ENCODE peak calls at places on chromosomes 12 and 14, in five cellular contexts. M, S, D, Y and I are unnamed samples. For H3K27me3 and H3K36me3, the result is how much of the 10 kb centered on the place peaks cover.

GRCh38 chr12:2312156-2312555 is 259.4 kb downstream of the CACNA1C start:
- DNase-seq in S (no peak), M (no peak), Y (no peak), D (no peak), I (no peak)

GRCh38 chr12:6229823-6230222 is 29.6 kb downstream of the CD9 start:
- DNase-seq in Y (no peak), M (peak), D (peak), S (peak), I (peak)

GRCh38 chr14:94680498-94681288 is 68.5 kb downstream of the SERPINA3 start:
- DNase-seq in M (no peak), D (no peak), Y (no peak), S (no peak), I (no peak)

GRCh38 chr12:116718578-116719454 is 19.1 kb downstream of the SPRING1 start:
- DNase-seq in D (no peak), Y (no peak), M (no peak), S (no peak), I (peak)

GRCh38 chr12:115504241-115504941 is 773.1 kb downstream of the MED13L start:
- DNase-seq in M (no peak), D (no peak), Y (no peak), S (no peak), I (no peak)

GRCh38 chr14:90532826-90533525 is 136.1 kb downstream of the CALM1 start:
- DNase-seq in Y (no peak), S (no peak), D (peak), M (no peak), I (no peak)

GRCh38 chr14:52473557-52473956 is 78.7 kb downstream of the TXNDC16 start:
- DNase-seq in S (no peak), M (no peak), Y (no peak), D (no peak), I (peak)

GRCh38 chr14:73283592-73284379 is 46.5 kb downstream of the PAPLN start:
- DNase-seq in S (no peak), M (no peak), D (no peak), Y (no peak), I (peak)

GRCh38 chr12:11648514-11649412 is 711 bp upstream of the ETV6 start:
- DNase-seq in M (peak), D (peak), Y (no peak), S (peak), I (peak)

GRCh38 chr12:68636268-68636667 is 25.6 kb downstream of the RAP1B start:
- DNase-seq in Y (no peak), M (no peak), S (no peak), D (no peak), I (peak)

GRCh38 chr12:108580531-108580930 is 17.4 kb downstream of the TMEM119 start:
- DNase-seq in M (no peak), D (no peak), Y (no peak), S (peak), I (no peak)

GRCh38 chr12:115108129-115109100 is 424.4 kb upstream of the TBX3 start:
- DNase-seq in M (no peak), D (no peak), Y (no peak), S (no peak), I (no peak)

GRCh38 chr14:53850714-53851296 is 105.8 kb downstream of the BMP4 start:
- DNase-seq in M (no peak), S (no peak), Y (no peak), D (no peak), I (peak)

GRCh38 chr12:65335021-65335714 is 56.7 kb downstream of the MSRB3 start:
- DNase-seq in Y (no peak), S (peak), M (no peak), D (no peak), I (peak)

GRCh38 chr12:104571328-104571727 is 114.6 kb downstream of the CHST11 start:
- DNase-seq in Y (no peak), M (no peak), D (no peak), S (no peak), I (peak)

GRCh38 chr12:68479261-68479581 is 131.5 kb upstream of the RAP1B start:
- DNase-seq in Y (no peak), M (no peak), S (no peak), D (no peak), I (no peak)

GRCh38 chr12:82673698-82674097 is 13.0 kb upstream of the TMTC2 start:
- DNase-seq in S (no peak), M (no peak), D (no peak), Y (no peak), I (no peak)

GRCh38 chr14:89473979-89474378 is 56.9 kb upstream of the FOXN3 start:
- DNase-seq in D (no peak), Y (no peak), S (no peak), M (no peak), I (peak)

GRCh38 chr12:72642726-72643125 is 370.6 kb downstream of the TRHDE start:
- DNase-seq in M (no peak), S (no peak), D (no peak), Y (no peak), I (no peak)

GRCh38 chr12:108338915-108339657 is at the start of gene CMKLR1:
- DNase-seq in Y (no peak), D (peak), M (no peak), S (peak), I (no peak)

GRCh38 chr14:76497550-76498484 is 121.9 kb downstream of the ESRRB start:
- DNase-seq in S (no peak), Y (no peak), D (no peak), M (no peak), I (no peak)

GRCh38 chr12:50764861-50765324 is 992 bp downstream of the ATF1 start:
- DNase-seq in M (no peak), Y (peak), D (no peak), S (peak), I (peak)

GRCh38 chr12:130713581-130713991 is 2.5 kb downstream of the RIMBP2 start:
- DNase-seq in S (no peak), D (no peak), Y (no peak), M (no peak), I (no peak)

GRCh38 chr12:40271981-40272664 is 47.3 kb downstream of the LRRK2 start:
- DNase-seq in S (no peak), D (no peak), Y (no peak), M (no peak), I (no peak)

GRCh38 chr12:48061943-48062719 is 43.7 kb downstream of the SENP1 start:
- DNase-seq in Y (no peak), D (no peak), M (no peak), S (no peak), I (peak)

GRCh38 chr14:73241481-73242165 is 4.3 kb downstream of the PAPLN start:
- DNase-seq in D (no peak), S (no peak), Y (no peak), M (no peak), I (peak)

GRCh38 chr14:22296088-22296487 is 292.9 kb downstream of the DAD1 start:
- DNase-seq in M (no peak), Y (no peak), D (no peak), S (no peak), I (no peak)

GRCh38 chr12:108854055-108854452 is 3.3 kb downstream of the SSH1 start:
- DNase-seq in D (no peak), Y (no peak), S (peak), M (no peak), I (peak)

GRCh38 chr14:104094709-104095425 is 9.4 kb downstream of the ASPG start:
- DNase-seq in D (peak), Y (peak), S (peak), M (peak), I (peak)

GRCh38 chr12:31204995-31205582 is 120.9 kb downstream of the SINHCAF start:
- DNase-seq in Y (no peak), D (no peak), M (no peak), S (no peak), I (peak)

GRCh38 chr12:55940065-55940732 is 9.2 kb downstream of the DGKA start:
- DNase-seq in Y (peak), D (peak), M (peak), S (peak), I (peak)

GRCh38 chr12:116592116-116592637 is 33.0 kb downstream of the MAP1LC3B2 start:
- DNase-seq in Y (no peak), M (peak), S (no peak), D (peak), I (no peak)

GRCh38 chr12:4849024-4849594 is 60.6 kb upstream of the KCNA1 start:
- DNase-seq in S (no peak), Y (no peak), D (no peak), M (no peak), I (peak)

GRCh38 chr12:22333186-22333745 is 1.2 kb downstream of the ST8SIA1 start:
- DNase-seq in D (no peak), S (no peak), M (no peak), Y (no peak), I (no peak)

GRCh38 chr12:22101749-22102243 is 55.8 kb downstream of the CMAS start:
- DNase-seq in M (peak), D (no peak), S (peak), Y (no peak), I (peak)

GRCh38 chr14:98688446-98688845 is 583.6 kb downstream of the BCL11B start:
- DNase-seq in M (no peak), D (no peak), S (no peak), Y (no peak), I (no peak)

GRCh38 chr14:31950760-31951637 is 126.1 kb upstream of the ARHGAP5 start:
- DNase-seq in M (no peak), Y (no peak), S (peak), D (no peak), I (peak)

GRCh38 chr12:57620245-57620935 is 9.2 kb downstream of the ARHGEF25 start:
- DNase-seq in D (no peak), S (no peak), M (no peak), Y (no peak), I (no peak)

GRCh38 chr12:57617942-57618341 is 6.7 kb downstream of the ARHGEF25 start:
- DNase-seq in S (no peak), D (no peak), M (no peak), Y (no peak), I (no peak)

GRCh38 chr12:57619434-57620244 is 8.4 kb downstream of the ARHGEF25 start:
- DNase-seq in Y (no peak), S (no peak), M (peak), D (no peak), I (no peak)

GRCh38 chr12:57620936-57621496 is 9.8 kb downstream of the ARHGEF25 start:
- DNase-seq in Y (no peak), M (peak), S (no peak), D (no peak), I (no peak)

GRCh38 chr12:57618966-57619433 is 7.8 kb downstream of the ARHGEF25 start:
- DNase-seq in Y (no peak), S (no peak), D (no peak), M (no peak), I (no peak)
- H3K27me3 ChIP-seq in Y (under half), S (under half), D (half or more), M (under half), I (under half)

DNA sequence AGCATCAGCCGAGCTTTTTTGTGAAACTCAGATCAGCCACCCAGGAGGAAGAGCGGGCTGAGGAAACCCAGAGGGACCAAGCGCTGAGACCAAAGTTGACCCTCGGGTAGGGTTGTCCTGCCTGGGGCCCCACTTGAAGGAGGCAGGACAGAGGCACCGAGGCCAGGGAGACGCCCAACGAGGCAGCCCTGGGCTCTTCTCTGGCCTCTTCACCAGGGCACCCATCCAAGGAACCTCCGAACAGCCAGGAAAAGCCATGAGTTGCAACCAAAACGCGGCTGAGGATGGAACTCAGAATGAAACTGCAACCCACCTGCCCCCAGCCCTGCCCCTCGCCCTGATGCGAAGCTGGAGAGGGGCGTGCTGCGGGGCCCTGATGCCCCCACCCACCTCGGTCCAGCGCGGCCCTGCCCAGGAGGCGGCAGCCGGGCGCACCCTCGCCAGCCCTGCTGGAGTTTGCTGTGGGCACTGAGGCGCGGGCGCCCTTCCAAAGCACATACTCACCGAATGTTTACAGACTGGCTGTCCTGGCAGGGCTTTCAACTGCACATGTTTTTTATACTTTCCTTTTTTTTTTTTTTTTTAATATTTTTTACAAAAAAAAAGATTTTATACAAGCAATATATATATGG is 41.9 kb downstream of the JDP2 start:
- DNase-seq in M (peak), S (no peak), Y (no peak), D (peak), I (no peak)
- H3K4me3 ChIP-seq in M (no peak), S (no peak), Y (no peak), D (no peak), I (no peak)

GRCh38 chr12:46800160-46800559 is 25.6 kb downstream of the SLC38A4 start:
- DNase-seq in S (no peak), Y (no peak), M (no peak), D (no peak), I (no peak)

GRCh38 chr12:46795988-46796387 is 29.8 kb downstream of the SLC38A4 start:
- DNase-seq in S (no peak), D (no peak), Y (no peak), M (no peak), I (no peak)

GRCh38 chr12:46801293-46801692 is 24.5 kb downstream of the SLC38A4 start:
- DNase-seq in Y (no peak), M (no peak), D (no peak), S (no peak), I (no peak)

GRCh38 chr12:46798648-46799047 is 27.1 kb downstream of the SLC38A4 start:
- DNase-seq in S (no peak), Y (no peak), D (no peak), M (no peak), I (no peak)

GRCh38 chr12:46798056-46798455 is 27.7 kb downstream of the SLC38A4 start:
- DNase-seq in S (no peak), M (no peak), Y (no peak), D (no peak), I (no peak)
- H3K36me3 ChIP-seq in S (under half), M (under half), Y (under half), D (under half), I (under half)

DNA sequence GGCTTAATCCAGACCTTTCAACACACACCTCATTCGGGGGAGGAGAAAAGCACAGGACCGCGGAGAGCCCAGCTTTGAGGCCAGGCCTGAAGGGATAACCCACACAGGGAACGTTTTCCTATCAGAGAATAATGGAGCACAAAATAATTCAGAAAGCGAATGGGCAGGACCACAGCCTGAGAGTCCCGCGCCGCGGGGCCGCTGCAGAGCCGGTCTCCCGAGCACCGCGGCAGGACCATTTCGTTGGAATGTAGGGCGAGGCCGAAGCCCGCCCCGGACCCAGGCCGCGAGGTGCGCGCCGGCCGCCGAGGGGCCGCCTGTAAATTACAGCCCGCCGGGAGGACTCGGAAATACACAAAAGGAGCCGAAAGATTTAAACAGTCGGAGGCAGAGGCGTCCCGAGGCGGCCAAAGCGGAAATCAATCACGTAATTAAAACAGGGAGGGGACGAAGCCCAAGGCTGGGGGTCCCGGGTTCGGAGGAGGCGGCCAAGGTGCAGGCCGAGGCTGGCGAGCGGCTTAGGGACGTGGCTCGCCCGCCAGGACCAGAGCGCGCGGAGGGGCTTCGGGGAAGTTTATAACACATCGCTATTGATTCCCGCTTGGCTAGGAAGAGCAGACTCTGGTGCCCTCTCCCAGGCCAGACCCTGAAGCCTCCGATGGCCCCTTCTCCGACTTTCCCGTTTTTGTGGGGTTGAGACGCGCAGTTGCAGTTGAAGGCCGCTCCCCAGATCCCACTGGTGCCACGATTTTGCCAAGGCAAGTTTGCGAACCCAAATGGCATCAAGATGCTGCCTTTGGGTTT is 6.3 kb upstream of the HOXC4 start:
- DNase-seq in M (no peak), D (no peak), Y (no peak), S (no peak), I (no peak)
- H3K27me3 ChIP-seq in M (half or more), D (half or more), Y (half or more), S (under half), I (half or more)

GRCh38 chr12:13976880-13977279 is 4.5 kb downstream of the GRIN2B start:
- DNase-seq in D (no peak), Y (no peak), M (no peak), S (no peak), I (no peak)
- H3K4me3 ChIP-seq in D (no peak), Y (no peak), M (no peak), S (no peak), I (no peak)

GRCh38 chr12:122129131-122129530 is 44.9 kb downstream of the IL31 start:
- DNase-seq in S (no peak), D (no peak), M (no peak), Y (no peak), I (no peak)
- H3K36me3 ChIP-seq in S (under half), D (half or more), M (under half), Y (half or more), I (under half)

DNA sequence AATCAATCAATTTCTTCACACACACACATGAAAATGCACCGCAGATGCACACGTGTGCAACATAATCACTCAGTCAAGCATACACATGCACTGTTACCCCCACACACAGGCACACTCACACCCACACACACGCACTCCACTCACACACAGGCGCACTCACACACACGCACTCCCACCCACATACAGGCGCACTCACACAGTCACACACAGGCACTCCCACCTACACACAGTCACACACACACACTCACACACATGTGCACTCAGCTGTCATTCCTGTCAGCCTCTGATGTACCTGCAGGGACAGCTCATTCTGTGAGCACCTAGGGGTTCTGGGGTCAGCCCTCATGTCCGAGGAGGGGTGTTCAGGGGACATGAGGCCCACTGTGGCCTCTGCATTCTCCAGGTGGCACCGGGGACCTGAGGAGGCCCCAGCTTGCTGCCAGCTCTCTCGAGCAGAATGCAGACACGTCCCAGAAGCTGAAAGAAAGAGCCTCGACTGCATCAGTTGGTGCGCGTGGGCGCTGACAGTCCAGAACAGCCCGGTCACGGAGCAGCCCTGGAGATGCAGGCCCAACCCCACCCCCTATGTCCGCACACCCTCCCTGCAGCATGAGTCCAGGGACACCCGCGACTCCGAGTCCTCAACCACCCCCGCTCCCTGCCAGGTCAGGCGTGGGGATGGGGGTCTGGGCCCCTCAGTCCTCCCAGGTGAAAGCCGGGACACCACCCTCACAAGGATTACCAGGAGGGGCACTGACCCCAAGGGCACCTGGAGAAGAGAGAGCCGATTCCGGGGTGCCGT is 69.3 kb downstream of the NOC4L start:
- DNase-seq in Y (no peak), D (no peak), M (peak), S (no peak), I (no peak)
- H3K27me3 ChIP-seq in Y (under half), D (under half), M (under half), S (under half), I (under half)

GRCh38 chr12:57518176-57518919 is 2.0 kb downstream of the DDIT3 start:
- DNase-seq in D (no peak), Y (no peak), M (no peak), S (no peak), I (no peak)
- H3K4me3 ChIP-seq in D (peak), Y (no peak), M (peak), S (peak), I (peak)